ENCODE peak calls at places on chromosomes 5 and 9, in five cellular contexts. M is amniotic stem cell, P is HTR-8/SVneo, Y is NCI-H526, W is retina. G is an unnamed sample.

GRCh38 chr9:111483862-111484563 is at the start of gene ECPAS:
- DNase-seq in W (peak; percentile 85), M (peak; percentile 69), Y (peak; percentile 76), P (peak; percentile 80), G (peak; percentile 93)

GRCh38 chr5:126274396-126274795 is 148.8 kb upstream of the GRAMD2B start:
- DNase-seq in W (no peak), M (no peak), Y (no peak), P (peak; percentile 21), G (no peak)

GRCh38 chr9:86531273-86531672 is 177.1 kb upstream of the TUT7 start:
- DNase-seq in Y (no peak), M (no peak), P (no peak), W (no peak), G (no peak)

GRCh38 chr5:159058928-159059636 is 40.6 kb downstream of the EBF1 start:
- DNase-seq in Y (no peak), W (no peak), P (no peak), M (no peak), G (no peak)

GRCh38 chr9:6086006-6086655 is 70.7 kb upstream of the RANBP6 start:
- DNase-seq in M (no peak), W (no peak), P (no peak), Y (peak; percentile 68), G (no peak)

GRCh38 chr5:132427285-132428146 is 58.0 kb downstream of the SLC22A5 start:
- DNase-seq in Y (peak; percentile 82), M (no peak), P (no peak), W (no peak), G (peak; percentile 67)

GRCh38 chr5:57184322-57184721 is 10.5 kb downstream of the GPBP1 start:
- DNase-seq in W (no peak), P (no peak), M (no peak), Y (peak; percentile 4), G (peak; percentile 47)

GRCh38 chr9:135186248-135187164 is 99.0 kb downstream of the OLFM1 start:
- DNase-seq in M (no peak), Y (no peak), W (no peak), P (no peak), G (no peak)

GRCh38 chr5:77168187-77168883 is 42.1 kb upstream of the PDE8B start:
- DNase-seq in M (no peak), W (no peak), P (peak; percentile 46), Y (no peak), G (peak; percentile 76)

GRCh38 chr5:78726556-78726955 is 78.0 kb upstream of the LHFPL2 start:
- DNase-seq in P (no peak), M (no peak), W (no peak), Y (no peak), G (no peak)

GRCh38 chr9:23747088-23747748 is 78.8 kb downstream of the ELAVL2 start:
- DNase-seq in Y (no peak), W (no peak), P (no peak), M (no peak), G (no peak)

GRCh38 chr5:1915316-1915715 is 32.6 kb upstream of the IRX4 start:
- DNase-seq in W (no peak), M (no peak), P (no peak), Y (no peak), G (no peak)

GRCh38 chr5:14112998-14113652 is 30.0 kb upstream of the TRIO start:
- DNase-seq in M (no peak), P (no peak), W (no peak), Y (no peak), G (no peak)

GRCh38 chr5:176639981-176640380 is 7.3 kb upstream of the TSPAN17 start:
- DNase-seq in P (no peak), M (no peak), W (no peak), Y (no peak), G (no peak)

GRCh38 chr9:20015427-20015931 is 226.6 kb upstream of the SLC24A2 start:
- DNase-seq in M (no peak), W (no peak), Y (no peak), P (no peak), G (no peak)

GRCh38 chr5:151786468-151786867 is 14.7 kb downstream of the G3BP1 start:
- DNase-seq in P (no peak), Y (no peak), W (no peak), M (no peak), G (peak; percentile 20)

GRCh38 chr9:120663380-120663779 is 50.9 kb downstream of the MEGF9 start:
- DNase-seq in Y (no peak), M (no peak), P (no peak), W (no peak), G (no peak)

GRCh38 chr9:81637276-81637675 is 52.1 kb downstream of the TLE1 start:
- DNase-seq in M (no peak), P (no peak), Y (no peak), W (no peak), G (no peak)

GRCh38 chr5:151550146-151550545 is 41.0 kb downstream of the FAT2 start:
- DNase-seq in P (no peak), M (no peak), W (no peak), Y (no peak), G (peak; percentile 47)

GRCh38 chr5:82225525-82226172 is 52.5 kb downstream of the RPS23 start:
- DNase-seq in M (peak; percentile 12), P (peak; percentile 54), Y (peak; percentile 64), W (peak; percentile 73), G (peak; percentile 79)

GRCh38 chr9:122140368-122141193 is 19.0 kb downstream of the NDUFA8 start:
- DNase-seq in P (no peak), Y (no peak), W (no peak), M (no peak), G (no peak)

GRCh38 chr5:107917983-107918382 is 247.2 kb upstream of the EFNA5 start:
- DNase-seq in W (no peak), Y (no peak), M (no peak), P (no peak), G (no peak)

GRCh38 chr9:82504620-82505019 is 516.0 kb downstream of the SPATA31D1 start:
- DNase-seq in Y (no peak), W (no peak), P (no peak), M (no peak), G (no peak)

GRCh38 chr9:14782652-14783051 is 60.1 kb upstream of the CER1 start:
- DNase-seq in M (no peak), P (no peak), Y (no peak), W (no peak), G (no peak)

GRCh38 chr5:149632311-149633251 is 51.3 kb downstream of the ARHGEF37 start:
- DNase-seq in Y (peak; percentile 95), W (no peak), M (no peak), P (peak; percentile 59), G (no peak)

GRCh38 chr5:11174601-11175000 is 413.6 kb upstream of the DAP start:
- DNase-seq in Y (no peak), W (no peak), P (no peak), M (no peak), G (no peak)

GRCh38 chr9:134918646-134919045 is 934 bp upstream of the FCN1 start:
- DNase-seq in W (no peak), P (no peak), M (no peak), Y (no peak), G (no peak)

GRCh38 chr5:174045470-174046025 is at the start of gene NSG2:
- DNase-seq in M (peak; percentile 16), P (peak; percentile 88), W (peak; percentile 92), Y (peak; percentile 89), G (peak; percentile 71)

GRCh38 chr5:33284681-33285080 is 156.1 kb upstream of the TARS1 start:
- DNase-seq in P (no peak), Y (no peak), W (no peak), M (no peak), G (no peak)

GRCh38 chr9:10130061-10130675 is 482.6 kb downstream of the PTPRD start:
- DNase-seq in P (no peak), Y (no peak), M (no peak), W (no peak), G (no peak)

GRCh38 chr5:41305056-41305455 is 91.7 kb upstream of the C6 start:
- DNase-seq in P (no peak), M (no peak), Y (no peak), W (no peak), G (no peak)

GRCh38 chr9:133606722-133607053 is 2.5 kb downstream of the FAM163B start:
- DNase-seq in M (no peak), P (no peak), W (no peak), Y (no peak), G (no peak)

G was measured in T47D.